ENCODE peak calls at places on chromosome 6, in seven cellular contexts. One of them, this sample, is unnamed.

GRCh38 chr6:142901616-142902015 is 43.4 kb downstream of the HIVEP2 start:
- DNase-seq in tibial nerve: no peak
- DNase-seq in T-cell: no peak
- DNase-seq in heart left ventricle: no peak
- DNase-seq in AG09319: no peak
- DNase-seq in H4: no peak
- DNase-seq in T-helper 2 cell: no peak
- DNase-seq in this sample: no peak

GRCh38 chr6:16486661-16487060 is 248.3 kb downstream of the GMPR start:
- DNase-seq in AG09319: no peak
- DNase-seq in H4: no peak
- DNase-seq in T-cell: peak
- DNase-seq in heart left ventricle: no peak
- DNase-seq in T-helper 2 cell: peak
- DNase-seq in tibial nerve: no peak
- DNase-seq in this sample: no peak

GRCh38 chr6:84777888-84778287 is 13.5 kb upstream of the TBX18 start:
- DNase-seq in tibial nerve: no peak
- DNase-seq in T-helper 2 cell: no peak
- DNase-seq in T-cell: no peak
- DNase-seq in AG09319: no peak
- DNase-seq in H4: no peak
- DNase-seq in heart left ventricle: no peak
- DNase-seq in this sample: no peak

GRCh38 chr6:158755636-158756035 is 63.5 kb downstream of the EZR start:
- DNase-seq in T-helper 2 cell: no peak
- DNase-seq in H4: no peak
- DNase-seq in tibial nerve: no peak
- DNase-seq in AG09319: no peak
- DNase-seq in heart left ventricle: no peak
- DNase-seq in T-cell: no peak
- DNase-seq in this sample: no peak

GRCh38 chr6:129683606-129684322 is 26.2 kb downstream of the ARHGAP18 start:
- DNase-seq in T-cell: peak
- DNase-seq in H4: peak
- DNase-seq in T-helper 2 cell: peak
- DNase-seq in AG09319: peak
- DNase-seq in heart left ventricle: peak
- DNase-seq in tibial nerve: peak
- DNase-seq in this sample: no peak

GRCh38 chr6:131317516-131317915 is 182.2 kb downstream of the AKAP7 start:
- DNase-seq in tibial nerve: no peak
- DNase-seq in T-cell: no peak
- DNase-seq in heart left ventricle: no peak
- DNase-seq in T-helper 2 cell: no peak
- DNase-seq in AG09319: no peak
- DNase-seq in H4: no peak
- DNase-seq in this sample: no peak

GRCh38 chr6:54878705-54879104 is 32.1 kb downstream of the FAM83B start:
- DNase-seq in heart left ventricle: no peak
- DNase-seq in T-cell: no peak
- DNase-seq in tibial nerve: no peak
- DNase-seq in T-helper 2 cell: no peak
- DNase-seq in AG09319: no peak
- DNase-seq in H4: no peak
- DNase-seq in this sample: no peak

GRCh38 chr6:118551673-118552063 is 3.6 kb downstream of the PLN start:
- DNase-seq in H4: no peak
- DNase-seq in T-helper 2 cell: no peak
- DNase-seq in T-cell: no peak
- DNase-seq in AG09319: no peak
- DNase-seq in tibial nerve: no peak
- DNase-seq in heart left ventricle: no peak
- DNase-seq in this sample: no peak